ENCODE peak calls at places on chromosomes 1 and 21, in four cellular contexts. G is NT2/D1, I is HepG2, P is SK-N-SH. R is an unnamed sample.

GRCh38 chr1:204979306-204979705 is 63.7 kb upstream of the CNTN2 start:
- DNase-seq in I (no peak), G (no peak), P (no peak), R (no peak)

GRCh38 chr21:43322805-43323204 is 104.1 kb downstream of the SIK1 start:
- DNase-seq in P (no peak), I (no peak), G (no peak), R (no peak)

GRCh38 chr1:93353286-93353685 is 7.6 kb downstream of the DR1 start:
- DNase-seq in I (no peak), P (no peak), G (no peak), R (no peak)

GRCh38 chr1:39694026-39694425 is 2.8 kb upstream of the HPCAL4 start:
- DNase-seq in I (no peak), P (no peak), G (no peak), R (no peak)

GRCh38 chr1:41724248-41724647 is 194.5 kb downstream of the HIVEP3 start:
- DNase-seq in I (no peak), G (no peak), P (no peak), R (no peak)

GRCh38 chr1:183812686-183813569 is 8.0 kb downstream of the RGL1 start:
- DNase-seq in I (peak), G (peak), P (no peak), R (no peak)

GRCh38 chr1:31201871-31202270 is 37.8 kb downstream of the NKAIN1 start:
- DNase-seq in P (peak), G (no peak), I (no peak), R (no peak)

GRCh38 chr1:234750922-234751595 is 141.1 kb upstream of the IRF2BP2 start:
- DNase-seq in G (no peak), P (no peak), I (peak), R (no peak)

GRCh38 chr21:42401164-42401563 is 2.5 kb upstream of the UBASH3A start:
- DNase-seq in I (no peak), P (no peak), G (no peak), R (no peak)

GRCh38 chr1:208942394-208942793 is 641.1 kb upstream of the CAMK1G start:
- DNase-seq in I (no peak), G (no peak), P (no peak), R (no peak)

GRCh38 chr1:202101182-202101581 is 21.5 kb upstream of the GPR37L1 start:
- DNase-seq in I (no peak), P (peak), G (no peak), R (no peak)

GRCh38 chr1:77824083-77824482 is 44.6 kb downstream of the MIGA1 start:
- DNase-seq in I (peak), G (peak), P (no peak), R (no peak)

GRCh38 chr1:184403961-184404726 is 17.3 kb downstream of the C1orf21 start:
- DNase-seq in I (no peak), P (no peak), G (no peak), R (no peak)

GRCh38 chr1:167563579-167564246 is 10.2 kb upstream of the CREG1 start:
- DNase-seq in P (no peak), I (no peak), G (no peak), R (no peak)

GRCh38 chr21:45853703-45854342 is 127.7 kb upstream of the COL6A1 start:
- DNase-seq in G (no peak), I (no peak), P (no peak), R (no peak)

GRCh38 chr1:212699839-212700596 is at the start of gene BATF3:
- DNase-seq in G (no peak), I (no peak), P (peak), R (peak)

GRCh38 chr1:223242382-223242955 is 99.4 kb upstream of the TLR5 start:
- DNase-seq in G (no peak), P (no peak), I (no peak), R (no peak)

GRCh38 chr1:183019860-183020259 is 3.4 kb upstream of the LAMC1 start:
- DNase-seq in P (no peak), I (peak), G (no peak), R (no peak)

GRCh38 chr1:178686407-178686806 is 38.6 kb upstream of the RALGPS2 start:
- DNase-seq in I (no peak), G (no peak), P (no peak), R (no peak)

GRCh38 chr1:6675936-6676335 is 25.7 kb downstream of the DNAJC11 start:
- DNase-seq in G (no peak), I (no peak), P (no peak), R (no peak)

GRCh38 chr1:223430221-223430620 is 37.0 kb downstream of the CCDC185 start:
- DNase-seq in I (no peak), G (no peak), P (no peak), R (no peak)

GRCh38 chr1:177794316-177794991 is 175.4 kb downstream of the SEC16B start:
- DNase-seq in I (no peak), P (no peak), G (peak), R (no peak)

GRCh38 chr1:162070094-162070748 is 730 bp downstream of the NOS1AP start:
- DNase-seq in G (no peak), I (no peak), P (no peak), R (no peak)

GRCh38 chr1:117795190-117795589 is 134.2 kb downstream of the GDAP2 start:
- DNase-seq in I (no peak), G (no peak), P (no peak), R (no peak)

DNA sequence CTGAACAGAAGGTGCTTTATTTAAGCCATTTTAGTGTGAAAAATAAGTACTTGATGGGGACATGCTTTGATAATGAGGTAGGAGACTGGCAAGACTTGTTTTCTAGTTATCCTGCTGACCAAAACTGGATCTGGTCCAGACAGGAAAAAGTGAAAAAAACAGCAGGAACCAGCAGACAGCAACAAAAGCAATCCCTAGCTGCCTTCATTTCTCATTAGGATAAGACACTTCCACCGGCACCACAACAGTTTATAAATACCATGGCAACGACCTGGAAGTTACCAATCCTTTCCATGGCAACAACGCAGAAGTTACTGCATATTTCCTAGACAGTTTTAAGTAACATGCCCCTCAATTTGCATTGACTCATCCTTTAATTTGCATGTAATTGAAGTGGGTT is 993.9 kb upstream of the NCAM2 start:
- DNase-seq in G (no peak), P (no peak), I (no peak), R (no peak)
- TF ChIP-seq YY1 in G (no peak), P (no peak), I (no peak), R (no peak)

DNA sequence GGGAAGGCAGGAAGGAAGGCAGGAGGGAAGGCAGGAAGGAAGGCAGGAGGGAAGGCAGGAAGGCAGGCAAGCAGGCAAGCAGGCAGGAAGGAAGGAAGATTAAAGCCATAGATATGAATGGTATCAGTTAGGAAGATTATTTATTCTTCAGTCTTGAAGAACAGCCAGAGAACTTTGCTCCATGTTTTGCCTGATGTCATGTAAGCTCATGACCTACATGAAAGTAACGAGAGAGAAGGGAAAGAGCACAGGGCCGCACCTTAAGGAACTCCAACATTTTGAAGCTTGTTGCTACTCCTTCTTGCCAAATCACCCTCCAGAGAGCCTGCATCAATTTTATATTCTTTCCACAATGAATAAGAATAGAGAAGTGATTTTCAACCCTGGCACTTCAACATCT is 78.0 kb upstream of the EFHD2 start:
- DNase-seq in G (no peak), I (no peak), P (no peak), R (no peak)
- TF ChIP-seq YY1 in G (no peak), I (no peak), P (no peak), R (no peak)

GRCh38 chr1:3817821-3818597 is 21.7 kb upstream of the LRRC47 start:
- DNase-seq in G (no peak), P (no peak), I (no peak), R (no peak)

GRCh38 chr1:3817138-3817740 is 20.9 kb upstream of the LRRC47 start:
- DNase-seq in P (no peak), I (no peak), G (no peak), R (no peak)

GRCh38 chr1:3814771-3815561 is 18.7 kb upstream of the LRRC47 start:
- DNase-seq in P (no peak), G (no peak), I (no peak), R (no peak)

GRCh38 chr1:3814065-3814464 is 17.8 kb upstream of the LRRC47 start:
- DNase-seq in P (no peak), G (no peak), I (no peak), R (no peak)

DNA sequence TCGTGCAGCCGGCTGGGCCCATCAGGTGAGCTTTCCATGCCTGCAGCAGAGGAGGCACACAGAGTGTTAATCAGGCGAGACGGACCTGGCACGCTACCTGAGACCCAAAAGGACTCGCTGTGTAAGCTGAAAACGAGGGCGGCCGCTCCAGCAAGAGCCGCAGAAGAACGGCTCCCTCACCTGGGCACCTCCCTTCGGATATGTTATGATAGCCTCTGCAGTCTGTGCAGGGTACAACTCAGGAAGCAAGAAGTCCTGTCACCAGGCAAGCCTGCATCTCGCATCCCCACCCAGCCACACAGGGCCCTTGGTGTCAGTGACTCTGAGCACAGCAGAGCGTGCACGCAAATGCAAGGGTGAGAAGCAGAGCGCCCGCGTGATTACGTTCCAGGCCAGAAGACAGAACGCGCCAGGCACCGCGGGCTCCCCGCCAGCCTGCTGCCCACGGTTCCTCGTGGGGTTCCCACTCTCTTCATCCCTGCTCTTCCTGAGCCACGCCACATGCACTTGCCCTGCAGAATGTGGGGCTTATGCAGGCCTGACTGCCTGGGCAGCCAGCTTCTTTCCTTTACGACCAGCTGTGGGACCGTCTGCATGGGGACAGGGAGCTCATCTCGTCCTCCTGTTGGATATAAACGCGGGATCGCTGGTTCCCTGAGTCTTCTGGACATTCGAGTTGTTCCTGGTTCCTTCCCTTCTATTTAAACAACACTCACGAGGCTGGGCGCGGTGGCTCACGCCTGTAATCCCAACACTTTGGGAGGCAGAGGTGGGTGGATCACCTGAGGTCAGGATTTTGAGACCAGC is 20.2 kb upstream of the LRRC47 start:
- DNase-seq in G (no peak), I (no peak), P (no peak), R (no peak)
- TF ChIP-seq YY1 in G (no peak), I (no peak), P (no peak), R (no peak)

DNA sequence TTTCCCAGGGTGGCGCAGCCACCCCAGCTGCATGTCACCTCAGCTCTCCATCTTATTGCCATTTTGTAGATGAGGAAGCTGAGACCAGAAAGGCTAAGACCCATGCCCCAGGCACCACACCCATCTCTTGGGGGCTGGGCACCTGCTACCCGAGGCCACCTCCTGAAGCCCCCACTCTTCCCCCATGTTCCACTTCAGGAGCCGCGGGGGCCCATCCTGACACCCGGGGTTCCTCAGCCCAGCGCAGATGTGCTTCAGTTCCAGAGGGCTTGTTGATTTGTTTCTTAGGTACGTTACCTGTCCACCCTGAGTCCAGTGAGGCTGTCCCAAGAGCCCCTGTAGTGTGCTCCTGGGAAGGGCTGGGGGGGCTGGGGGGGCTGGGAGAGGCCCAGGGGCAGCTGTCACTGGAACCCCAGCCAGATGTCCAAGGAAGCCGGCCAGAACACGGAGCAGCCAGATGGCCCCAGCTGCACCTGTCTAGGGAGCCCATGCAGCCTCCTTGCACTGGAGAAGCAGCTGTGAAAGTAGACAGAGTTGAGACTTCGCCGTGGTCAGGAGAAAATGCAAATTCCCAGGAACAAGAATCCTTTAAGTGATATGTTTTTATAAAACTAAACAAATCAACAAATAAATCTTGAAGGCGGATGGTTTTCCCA is 17.1 kb upstream of the CCDC27 start:
- DNase-seq in P (no peak), G (no peak), I (no peak), R (no peak)
- TF ChIP-seq YY1 in P (no peak), G (no peak), I (no peak), R (no peak)

R was measured in H1.